ENCODE peak calls at places on chromosomes 7 and 10, in eight cellular contexts. B is neural progenitor cell, R is MM.1S, M is PC-3, C is HCT116, H is SK-N-SH, V is GM23248, L is OCI-LY7. T is an unnamed sample.

GRCh38 chr7:134420509-134421125 is 38.3 kb downstream of the AKR1B1 start:
- DNase-seq in B (peak; percentile 66), R (peak; percentile 66), M (peak; percentile 79), C (peak; percentile 23), H (peak; percentile 77), V (peak; percentile 81), L (peak; percentile 10), T (peak; percentile 74)

GRCh38 chr7:43294080-43294630 is 181.7 kb downstream of the HECW1 start:
- DNase-seq in B (no peak), R (no peak), M (peak; percentile 84), C (peak; percentile 26), H (no peak), V (peak; percentile 87), L (no peak), T (peak; percentile 65)

GRCh38 chr10:3080608-3081007 is 13.3 kb downstream of the PFKP start:
- DNase-seq in B (no peak), R (no peak), M (no peak), C (no peak), H (peak; percentile 28), V (no peak), L (peak; percentile 18), T (no peak)

GRCh38 chr10:13276749-13277394 is 23.0 kb downstream of the PHYH start:
- DNase-seq in B (no peak), R (no peak), M (peak; percentile 2), C (no peak), H (peak; percentile 52), V (peak; percentile 36), L (no peak), T (no peak)

GRCh38 chr7:135386776-135387175 is 123.1 kb downstream of the CNOT4 start:
- DNase-seq in B (no peak), R (no peak), M (no peak), C (no peak), H (no peak), V (no peak), L (no peak), T (no peak)

GRCh38 chr10:28912017-28912783 is 234.9 kb downstream of the BAMBI start:
- DNase-seq in B (no peak), R (no peak), M (no peak), C (no peak), H (no peak), V (no peak), L (no peak), T (no peak)

GRCh38 chr10:51117053-51117660 is 42.9 kb downstream of the PRKG1 start:
- DNase-seq in B (no peak), R (no peak), M (no peak), C (no peak), H (no peak), V (peak; percentile 65), L (no peak), T (no peak)

GRCh38 chr10:103373544-103373943 is 5.8 kb downstream of the TAF5 start:
- DNase-seq in B (no peak), R (no peak), M (no peak), C (no peak), H (no peak), V (no peak), L (no peak), T (no peak)

GRCh38 chr7:158292948-158293347 is 294.7 kb downstream of the PTPRN2 start:
- DNase-seq in B (no peak), R (no peak), M (peak; percentile 61), C (no peak), H (no peak), V (no peak), L (no peak), T (no peak)

GRCh38 chr10:44958196-44958896 is 1.3 kb upstream of the RASSF4 start:
- DNase-seq in B (no peak), R (no peak), M (peak; percentile 51), C (no peak), H (no peak), V (peak; percentile 87), L (no peak), T (peak; percentile 62)
- TF ChIP-seq EZH2phosphoT487 in B (no peak), R (no peak), M (no peak), C (no peak), H (no peak), V (no peak), L (no peak), T (no peak)

DNA sequence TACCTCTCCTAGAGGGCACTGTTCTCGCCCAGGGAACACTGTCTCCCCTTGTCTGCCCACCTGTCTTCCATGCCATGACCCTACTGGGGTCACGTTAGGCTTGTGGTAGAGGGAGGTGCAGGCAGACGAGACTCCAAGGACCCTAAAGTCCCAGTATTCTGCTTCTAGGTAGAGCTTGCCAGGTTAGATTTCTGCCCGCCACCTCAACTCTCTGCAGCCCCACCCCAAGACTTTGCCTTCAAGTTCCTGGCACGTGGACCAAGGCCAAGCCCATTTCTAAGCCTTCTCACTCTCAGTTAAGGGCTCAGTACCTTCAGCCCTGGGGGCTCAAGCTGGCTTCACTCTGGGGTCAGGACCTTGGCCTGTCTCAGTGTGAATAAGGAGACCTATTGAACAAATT is 16.1 kb downstream of the PRKAG2 start:
- DNase-seq in B (no peak), R (no peak), M (no peak), C (no peak), H (no peak), V (no peak), L (no peak), T (no peak)
- H4K20me1 ChIP-seq in B (no peaks in the 10 kb centered on the region), R (no peaks in the 10 kb centered on the region), M (no peaks in the 10 kb centered on the region), C (no peaks in the 10 kb centered on the region), H (no peaks in the 10 kb centered on the region), V (no peaks in the 10 kb centered on the region), L (no peaks in the 10 kb centered on the region), T (no peaks in the 10 kb centered on the region)

DNA sequence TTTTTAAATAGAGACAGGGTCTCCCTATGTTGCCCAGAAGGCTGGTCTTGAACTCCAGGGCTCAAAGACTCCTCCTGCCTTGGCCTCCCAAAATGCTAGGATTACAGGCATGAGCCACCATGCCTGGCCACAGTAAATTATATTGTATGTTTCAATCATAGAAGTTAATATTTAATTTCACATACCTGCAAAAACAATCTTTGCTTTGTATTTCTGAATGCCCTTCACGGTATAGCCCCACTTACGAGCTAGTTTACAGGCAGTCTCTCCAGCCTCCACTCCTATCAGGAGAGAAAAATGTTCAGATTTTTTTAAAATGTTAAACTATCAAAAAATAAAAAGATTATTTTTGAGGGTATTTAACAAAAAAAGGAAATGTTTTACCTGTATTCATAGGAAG is 10.4 kb downstream of the OAT start:
- DNase-seq in B (no peak), R (no peak), M (no peak), C (no peak), H (no peak), V (no peak), L (no peak), T (no peak)
- H3K36me3 ChIP-seq in B (no peaks in the 10 kb centered on the region), R (no peaks in the 10 kb centered on the region), M (peaks cover 28% of the 10 kb centered on the region), C (peaks cover 23% of the 10 kb centered on the region), H (peaks cover 60% of the 10 kb centered on the region), V (peaks cover 73% of the 10 kb centered on the region), L (peaks cover 4% of the 10 kb centered on the region), T (peaks cover 3% of the 10 kb centered on the region)

DNA sequence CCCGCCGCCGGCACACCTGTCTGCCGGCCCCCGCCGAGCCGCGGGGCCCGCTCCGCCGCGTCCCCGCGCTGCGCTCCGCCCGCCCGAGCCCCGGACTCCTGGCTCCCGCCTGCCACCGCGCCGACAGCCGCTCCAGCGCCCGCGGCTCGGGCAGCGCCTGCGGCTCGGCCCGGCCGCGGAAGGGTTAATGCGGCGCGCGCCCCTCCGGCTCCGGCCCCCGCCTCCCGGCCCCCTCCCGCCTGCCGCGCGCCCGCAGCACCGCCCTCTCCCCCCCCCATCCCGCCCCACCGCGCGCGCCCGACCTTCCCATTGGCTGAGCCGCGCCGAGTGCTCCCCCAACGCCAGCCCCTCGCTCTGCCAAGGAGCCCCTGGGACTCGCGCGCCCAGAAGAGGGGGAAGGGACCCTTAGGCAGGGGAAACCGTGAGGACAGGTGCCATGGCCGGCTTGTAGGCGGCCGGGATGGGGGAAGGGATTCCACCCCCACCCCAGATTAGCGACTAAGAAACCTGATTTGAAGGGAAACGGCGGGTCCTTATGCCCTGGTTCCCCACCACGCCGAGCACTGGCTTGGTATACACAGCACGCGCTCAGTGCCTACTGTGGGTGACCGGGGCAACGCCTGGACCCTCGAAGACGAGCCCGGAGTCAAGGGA is at the start of gene KCNH2:
- DNase-seq in B (peak; percentile 93), R (peak; percentile 73), M (no peak), C (no peak), H (peak; percentile 99), V (no peak), L (peak; percentile 78), T (peak; percentile 73)
- TF ChIP-seq EZH2phosphoT487 in B (no peak), R (no peak), M (peak; percentile 27), C (no peak), H (no peak), V (no peak), L (no peak), T (no peak)

DNA sequence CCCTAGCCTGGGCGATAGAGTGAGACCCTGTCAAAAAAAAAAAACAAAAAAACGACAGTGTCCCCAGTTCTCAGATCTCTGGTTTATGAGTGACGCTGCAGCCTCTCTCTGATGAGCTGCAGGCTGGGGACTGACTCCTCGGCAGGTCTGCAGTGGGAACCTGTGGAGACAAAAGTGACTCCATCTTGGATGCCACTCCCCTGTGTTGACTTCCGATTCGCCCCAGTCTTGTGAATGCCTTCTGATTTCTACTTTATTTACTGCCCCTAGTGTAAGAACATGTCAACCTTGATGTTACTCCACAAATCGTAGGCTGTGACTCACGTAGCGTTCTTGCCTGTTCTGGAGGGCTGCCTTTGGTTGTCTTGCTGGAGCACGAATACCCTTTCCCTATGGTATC is 6.2 kb downstream of the TACR2 start:
- DNase-seq in B (no peak), R (no peak), M (no peak), C (no peak), H (no peak), V (no peak), L (no peak), T (no peak)
- H4K20me1 ChIP-seq in B (no peaks in the 10 kb centered on the region), R (no peaks in the 10 kb centered on the region), M (no peaks in the 10 kb centered on the region), C (no peaks in the 10 kb centered on the region), H (no peaks in the 10 kb centered on the region), V (no peaks in the 10 kb centered on the region), L (no peaks in the 10 kb centered on the region), T (no peaks in the 10 kb centered on the region)

GRCh38 chr7:76328390-76328789 is 25.9 kb downstream of the HSPB1 start:
- DNase-seq in B (no peak), R (no peak), M (no peak), C (no peak), H (no peak), V (no peak), L (no peak), T (no peak)
- H3K36me3 ChIP-seq in B (no peaks in the 10 kb centered on the region), R (peaks cover 12% of the 10 kb centered on the region), M (peaks cover 56% of the 10 kb centered on the region), C (peaks cover 31% of the 10 kb centered on the region), H (peaks cover 53% of the 10 kb centered on the region), V (peaks cover 39% of the 10 kb centered on the region), L (peaks cover 95% of the 10 kb centered on the region), T (no peaks in the 10 kb centered on the region)

T was measured in hepatocyte.